ENCODE peak calls at places on chromosome 18, in five cellular contexts. One of them, this sample, is unnamed.

GRCh38 chr18:69162649-69163048 is 238.0 kb upstream of the DOK6 start:
- DNase-seq in HFF-Myc: no peak
- DNase-seq in tibial nerve: no peak
- DNase-seq in progenitor cell of endocrine pancreas: no peak
- DNase-seq in esophagus squamous epithelium: no peak
- DNase-seq in this sample: no peak

GRCh38 chr18:32674491-32674890 is 98.3 kb downstream of the KLHL14 start:
- DNase-seq in HFF-Myc: no peak
- DNase-seq in tibial nerve: no peak
- DNase-seq in progenitor cell of endocrine pancreas: no peak
- DNase-seq in esophagus squamous epithelium: no peak
- DNase-seq in this sample: no peak

GRCh38 chr18:37783771-37784170 is 218.2 kb upstream of the CELF4 start:
- DNase-seq in HFF-Myc: no peak
- DNase-seq in tibial nerve: no peak
- DNase-seq in progenitor cell of endocrine pancreas: no peak
- DNase-seq in esophagus squamous epithelium: no peak
- DNase-seq in this sample: no peak

GRCh38 chr18:76822510-76823165 is at the start of gene ZNF236:
- DNase-seq in HFF-Myc: no peak
- DNase-seq in tibial nerve: peak
- DNase-seq in progenitor cell of endocrine pancreas: peak
- DNase-seq in esophagus squamous epithelium: no peak
- DNase-seq in this sample: peak

GRCh38 chr18:31648966-31649429 is 35.4 kb downstream of the B4GALT6 start:
- DNase-seq in HFF-Myc: no peak
- DNase-seq in tibial nerve: no peak
- DNase-seq in progenitor cell of endocrine pancreas: no peak
- DNase-seq in esophagus squamous epithelium: no peak
- DNase-seq in this sample: no peak

GRCh38 chr18:27005589-27005988 is 140.1 kb upstream of the AQP4 start:
- DNase-seq in HFF-Myc: no peak
- DNase-seq in tibial nerve: no peak
- DNase-seq in progenitor cell of endocrine pancreas: no peak
- DNase-seq in esophagus squamous epithelium: no peak
- DNase-seq in this sample: no peak

GRCh38 chr18:57959278-57959677 is 84.7 kb upstream of the NEDD4L start:
- DNase-seq in HFF-Myc: no peak
- DNase-seq in tibial nerve: no peak
- DNase-seq in progenitor cell of endocrine pancreas: no peak
- DNase-seq in esophagus squamous epithelium: no peak
- DNase-seq in this sample: no peak

GRCh38 chr18:8771930-8772329 is 66.6 kb downstream of the MTCL1 start:
- DNase-seq in HFF-Myc: no peak
- DNase-seq in tibial nerve: peak
- DNase-seq in progenitor cell of endocrine pancreas: no peak
- DNase-seq in esophagus squamous epithelium: no peak
- DNase-seq in this sample: no peak

GRCh38 chr18:8839285-8839684 is 133.9 kb downstream of the MTCL1 start:
- DNase-seq in HFF-Myc: no peak
- DNase-seq in tibial nerve: no peak
- DNase-seq in progenitor cell of endocrine pancreas: no peak
- DNase-seq in esophagus squamous epithelium: no peak
- DNase-seq in this sample: no peak

GRCh38 chr18:63422862-63423304 is 607 bp upstream of the VPS4B start:
- DNase-seq in HFF-Myc: no peak
- DNase-seq in tibial nerve: no peak
- DNase-seq in progenitor cell of endocrine pancreas: no peak
- DNase-seq in esophagus squamous epithelium: no peak
- DNase-seq in this sample: no peak

GRCh38 chr18:39655341-39655740 is 2089.7 kb upstream of the CELF4 start:
- DNase-seq in HFF-Myc: no peak
- DNase-seq in tibial nerve: no peak
- DNase-seq in progenitor cell of endocrine pancreas: no peak
- DNase-seq in esophagus squamous epithelium: no peak
- DNase-seq in this sample: no peak

GRCh38 chr18:22188551-22189267 is 19.3 kb downstream of the GATA6 start:
- DNase-seq in HFF-Myc: no peak
- DNase-seq in tibial nerve: no peak
- DNase-seq in progenitor cell of endocrine pancreas: no peak
- DNase-seq in esophagus squamous epithelium: no peak
- DNase-seq in this sample: no peak

GRCh38 chr18:62325806-62326645 is 916 bp downstream of the TNFRSF11A start:
- DNase-seq in HFF-Myc: no peak
- DNase-seq in tibial nerve: no peak
- DNase-seq in progenitor cell of endocrine pancreas: peak
- DNase-seq in esophagus squamous epithelium: no peak
- DNase-seq in this sample: no peak

GRCh38 chr18:46619559-46619958 is 37.5 kb downstream of the LOXHD1 start:
- DNase-seq in HFF-Myc: no peak
- DNase-seq in tibial nerve: no peak
- DNase-seq in progenitor cell of endocrine pancreas: no peak
- DNase-seq in esophagus squamous epithelium: no peak
- DNase-seq in this sample: no peak

GRCh38 chr18:46622999-46623398 is 34.0 kb downstream of the LOXHD1 start:
- DNase-seq in HFF-Myc: no peak
- DNase-seq in tibial nerve: no peak
- DNase-seq in progenitor cell of endocrine pancreas: no peak
- DNase-seq in esophagus squamous epithelium: no peak
- DNase-seq in this sample: no peak

GRCh38 chr18:46622451-46622850 is 34.6 kb downstream of the LOXHD1 start:
- DNase-seq in HFF-Myc: no peak
- DNase-seq in tibial nerve: no peak
- DNase-seq in progenitor cell of endocrine pancreas: no peak
- DNase-seq in esophagus squamous epithelium: no peak
- DNase-seq in this sample: no peak

GRCh38 chr18:46621871-46622270 is 35.1 kb downstream of the LOXHD1 start:
- DNase-seq in HFF-Myc: no peak
- DNase-seq in tibial nerve: no peak
- DNase-seq in progenitor cell of endocrine pancreas: no peak
- DNase-seq in esophagus squamous epithelium: no peak
- DNase-seq in this sample: no peak

GRCh38 chr18:46621111-46621766 is 35.8 kb downstream of the LOXHD1 start:
- DNase-seq in HFF-Myc: no peak
- DNase-seq in tibial nerve: no peak
- DNase-seq in progenitor cell of endocrine pancreas: no peak
- DNase-seq in esophagus squamous epithelium: no peak
- DNase-seq in this sample: no peak
- TF ChIP-seq CTCF in HFF-Myc: no peak
- TF ChIP-seq CTCF in tibial nerve: no peak
- TF ChIP-seq CTCF in progenitor cell of endocrine pancreas: no peak
- TF ChIP-seq CTCF in esophagus squamous epithelium: no peak
- TF ChIP-seq CTCF in this sample: no peak

GRCh38 chr18:6729247-6730091 is at the start of gene ARHGAP28:
- DNase-seq in HFF-Myc: peak
- DNase-seq in tibial nerve: peak
- DNase-seq in progenitor cell of endocrine pancreas: peak
- DNase-seq in esophagus squamous epithelium: peak
- DNase-seq in this sample: peak
- TF ChIP-seq CTCF in HFF-Myc: peak
- TF ChIP-seq CTCF in tibial nerve: no peak
- TF ChIP-seq CTCF in progenitor cell of endocrine pancreas: peak
- TF ChIP-seq CTCF in esophagus squamous epithelium: peak
- TF ChIP-seq CTCF in this sample: peak

GRCh38 chr18:10685484-10685883 is 159.7 kb downstream of the NAPG start:
- DNase-seq in HFF-Myc: no peak
- DNase-seq in tibial nerve: no peak
- DNase-seq in progenitor cell of endocrine pancreas: no peak
- DNase-seq in esophagus squamous epithelium: no peak
- DNase-seq in this sample: no peak

GRCh38 chr18:10687161-10687925 is 161.5 kb downstream of the NAPG start:
- DNase-seq in HFF-Myc: no peak
- DNase-seq in tibial nerve: no peak
- DNase-seq in progenitor cell of endocrine pancreas: no peak
- DNase-seq in esophagus squamous epithelium: no peak
- DNase-seq in this sample: no peak

GRCh38 chr18:10681581-10682367 is 155.9 kb downstream of the NAPG start:
- DNase-seq in HFF-Myc: no peak
- DNase-seq in tibial nerve: no peak
- DNase-seq in progenitor cell of endocrine pancreas: no peak
- DNase-seq in esophagus squamous epithelium: no peak
- DNase-seq in this sample: no peak

DNA sequence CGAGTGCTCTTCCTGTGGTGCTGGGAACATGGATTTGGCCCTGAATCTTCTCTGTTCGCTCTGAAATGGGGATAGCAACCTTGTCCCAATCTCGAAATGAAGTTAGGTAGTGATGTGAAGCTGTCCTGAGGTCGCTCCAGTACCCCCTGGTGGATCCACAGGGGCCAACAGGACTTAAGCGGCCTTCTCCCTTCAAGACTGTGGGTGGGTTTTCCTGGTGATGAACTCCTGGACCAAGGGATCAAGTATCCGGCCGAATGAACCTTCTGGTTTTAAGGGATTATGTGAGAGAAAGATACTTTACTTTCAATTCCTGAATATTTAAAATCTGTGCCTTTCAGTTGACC is 156.5 kb downstream of the NAPG start:
- DNase-seq in HFF-Myc: no peak
- DNase-seq in tibial nerve: no peak
- DNase-seq in progenitor cell of endocrine pancreas: no peak
- DNase-seq in esophagus squamous epithelium: no peak
- DNase-seq in this sample: no peak
- TF ChIP-seq CTCF in HFF-Myc: peak
- TF ChIP-seq CTCF in tibial nerve: no peak
- TF ChIP-seq CTCF in progenitor cell of endocrine pancreas: no peak
- TF ChIP-seq CTCF in esophagus squamous epithelium: no peak
- TF ChIP-seq CTCF in this sample: no peak

GRCh38 chr18:59779979-59780378 is 82.8 kb upstream of the CCBE1 start:
- DNase-seq in HFF-Myc: no peak
- DNase-seq in tibial nerve: no peak
- DNase-seq in progenitor cell of endocrine pancreas: no peak
- DNase-seq in esophagus squamous epithelium: no peak
- DNase-seq in this sample: no peak

GRCh38 chr18:59784694-59785093 is 87.5 kb upstream of the CCBE1 start:
- DNase-seq in HFF-Myc: no peak
- DNase-seq in tibial nerve: no peak
- DNase-seq in progenitor cell of endocrine pancreas: no peak
- DNase-seq in esophagus squamous epithelium: no peak
- DNase-seq in this sample: no peak

GRCh38 chr18:59778434-59778833 is 81.2 kb upstream of the CCBE1 start:
- DNase-seq in HFF-Myc: no peak
- DNase-seq in tibial nerve: no peak
- DNase-seq in progenitor cell of endocrine pancreas: no peak
- DNase-seq in esophagus squamous epithelium: no peak
- DNase-seq in this sample: no peak

GRCh38 chr18:59787998-59788875 is 91.0 kb upstream of the CCBE1 start:
- DNase-seq in HFF-Myc: peak
- DNase-seq in tibial nerve: peak
- DNase-seq in progenitor cell of endocrine pancreas: no peak
- DNase-seq in esophagus squamous epithelium: no peak
- DNase-seq in this sample: no peak

DNA sequence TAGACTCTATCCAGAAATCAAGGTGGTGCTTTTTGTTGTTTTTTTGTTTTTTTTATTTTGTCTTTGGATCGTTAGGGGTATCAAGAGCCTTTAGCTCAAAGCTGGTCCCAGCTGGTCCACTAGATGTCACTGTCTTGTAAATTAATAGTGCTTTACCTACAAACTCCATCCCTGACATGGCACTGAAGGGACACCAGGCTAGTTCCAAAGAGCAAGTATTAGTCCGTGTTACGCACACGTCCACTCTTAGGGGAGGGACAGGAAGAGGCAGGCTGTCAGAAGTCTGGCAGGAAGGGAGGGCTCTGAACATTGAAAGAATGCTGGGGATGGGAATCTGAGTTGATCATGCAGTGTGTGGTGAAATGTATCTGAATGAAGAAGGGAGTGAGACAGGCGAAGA is 85.9 kb upstream of the CCBE1 start:
- DNase-seq in HFF-Myc: peak
- DNase-seq in tibial nerve: peak
- DNase-seq in progenitor cell of endocrine pancreas: no peak
- DNase-seq in esophagus squamous epithelium: no peak
- DNase-seq in this sample: no peak
- TF ChIP-seq CTCF in HFF-Myc: peak
- TF ChIP-seq CTCF in tibial nerve: no peak
- TF ChIP-seq CTCF in progenitor cell of endocrine pancreas: peak
- TF ChIP-seq CTCF in esophagus squamous epithelium: peak
- TF ChIP-seq CTCF in this sample: peak

GRCh38 chr18:46787674-46788073 is 30.8 kb upstream of the ST8SIA5 start:
- DNase-seq in HFF-Myc: no peak
- DNase-seq in tibial nerve: no peak
- DNase-seq in progenitor cell of endocrine pancreas: no peak
- DNase-seq in esophagus squamous epithelium: no peak
- DNase-seq in this sample: no peak

GRCh38 chr18:46794607-46795006 is 37.8 kb upstream of the ST8SIA5 start:
- DNase-seq in HFF-Myc: no peak
- DNase-seq in tibial nerve: no peak
- DNase-seq in progenitor cell of endocrine pancreas: no peak
- DNase-seq in esophagus squamous epithelium: no peak
- DNase-seq in this sample: no peak

DNA sequence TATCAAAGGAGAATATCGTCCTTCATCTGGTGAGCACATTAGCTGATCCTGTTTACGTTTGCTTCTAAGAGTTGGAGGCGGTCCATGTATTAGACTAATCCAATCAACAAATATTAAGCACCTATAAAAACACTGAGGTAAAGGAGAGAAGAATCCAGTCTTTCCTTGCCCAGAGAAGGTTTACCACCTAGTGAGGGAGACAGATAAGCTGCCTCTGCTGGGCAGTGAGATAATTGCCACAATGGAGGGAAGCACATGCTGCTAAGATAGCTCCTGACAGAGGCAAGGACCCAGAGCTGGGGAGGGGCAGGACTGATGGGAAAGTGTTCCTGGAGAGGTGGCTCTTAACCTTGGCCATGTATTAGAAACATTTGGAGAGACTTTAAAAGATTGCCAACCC is 36.7 kb upstream of the ST8SIA5 start:
- DNase-seq in HFF-Myc: no peak
- DNase-seq in tibial nerve: no peak
- DNase-seq in progenitor cell of endocrine pancreas: no peak
- DNase-seq in esophagus squamous epithelium: no peak
- DNase-seq in this sample: no peak
- TF ChIP-seq CTCF in HFF-Myc: no peak
- TF ChIP-seq CTCF in tibial nerve: no peak
- TF ChIP-seq CTCF in progenitor cell of endocrine pancreas: peak
- TF ChIP-seq CTCF in esophagus squamous epithelium: no peak
- TF ChIP-seq CTCF in this sample: peak

This sample was measured in D721Med.